ENCODE peak calls at places on chromosomes 1 and 21, in seven cellular contexts. One of them, this sample, is unnamed.

GRCh38 chr21:40291560-40291959 is 424.3 kb downstream of the PCP4 start:
- DNase-seq in HCT116: no peak
- DNase-seq in GM23338: no peak
- DNase-seq in HepG2: no peak
- DNase-seq in stomach: no peak
- DNase-seq in transverse colon: no peak
- DNase-seq in sigmoid colon: no peak
- DNase-seq in this sample: no peak

GRCh38 chr1:28313710-28314510 is 14.9 kb upstream of the MED18 start:
- DNase-seq in sigmoid colon: no peak
- DNase-seq in transverse colon: peak; percentile 52
- DNase-seq in GM23338: no peak
- DNase-seq in HCT116: peak; percentile 38
- DNase-seq in HepG2: peak; percentile 85
- DNase-seq in stomach: peak; percentile 73
- DNase-seq in this sample: no peak

GRCh38 chr1:244896550-244896949 is 32.2 kb upstream of the HNRNPU start:
- DNase-seq in stomach: no peak
- DNase-seq in GM23338: no peak
- DNase-seq in HCT116: no peak
- DNase-seq in transverse colon: no peak
- DNase-seq in sigmoid colon: no peak
- DNase-seq in HepG2: peak; percentile 52
- DNase-seq in this sample: no peak

GRCh38 chr1:21670059-21670881 is 1.1 kb upstream of the RAP1GAP start:
- DNase-seq in HepG2: no peak
- DNase-seq in stomach: no peak
- DNase-seq in sigmoid colon: peak; percentile 52
- DNase-seq in GM23338: peak; percentile 49
- DNase-seq in transverse colon: no peak
- DNase-seq in HCT116: no peak
- DNase-seq in this sample: no peak

GRCh38 chr1:17304155-17304826 is 3.7 kb upstream of the PADI4 start:
- DNase-seq in GM23338: peak; percentile 21
- DNase-seq in HepG2: no peak
- DNase-seq in HCT116: no peak
- DNase-seq in sigmoid colon: peak; percentile 40
- DNase-seq in transverse colon: no peak
- DNase-seq in stomach: no peak
- DNase-seq in this sample: no peak

GRCh38 chr1:170707959-170708666 is 44.2 kb downstream of the PRRX1 start:
- DNase-seq in GM23338: no peak
- DNase-seq in HCT116: peak; percentile 98
- DNase-seq in HepG2: peak; percentile 2
- DNase-seq in sigmoid colon: no peak
- DNase-seq in transverse colon: no peak
- DNase-seq in stomach: no peak
- DNase-seq in this sample: no peak

GRCh38 chr1:211748810-211749209 is 73.4 kb upstream of the NEK2 start:
- DNase-seq in GM23338: no peak
- DNase-seq in stomach: no peak
- DNase-seq in HepG2: no peak
- DNase-seq in transverse colon: no peak
- DNase-seq in sigmoid colon: no peak
- DNase-seq in HCT116: no peak
- DNase-seq in this sample: no peak

GRCh38 chr21:36639769-36640168 is 59.1 kb upstream of the SIM2 start:
- DNase-seq in stomach: no peak
- DNase-seq in HepG2: no peak
- DNase-seq in sigmoid colon: no peak
- DNase-seq in HCT116: no peak
- DNase-seq in GM23338: no peak
- DNase-seq in transverse colon: no peak
- DNase-seq in this sample: no peak

GRCh38 chr1:77438239-77438913 is 156.6 kb downstream of the AK5 start:
- DNase-seq in transverse colon: no peak
- DNase-seq in stomach: no peak
- DNase-seq in sigmoid colon: no peak
- DNase-seq in GM23338: no peak
- DNase-seq in HepG2: no peak
- DNase-seq in HCT116: no peak
- DNase-seq in this sample: no peak

GRCh38 chr1:235943581-235944114 is 76.9 kb upstream of the LYST start:
- DNase-seq in HCT116: no peak
- DNase-seq in transverse colon: no peak
- DNase-seq in GM23338: no peak
- DNase-seq in stomach: no peak
- DNase-seq in HepG2: no peak
- DNase-seq in sigmoid colon: no peak
- DNase-seq in this sample: no peak

GRCh38 chr1:39501666-39502065 is 10.2 kb downstream of the BMP8A start:
- DNase-seq in HepG2: no peak
- DNase-seq in stomach: no peak
- DNase-seq in sigmoid colon: no peak
- DNase-seq in HCT116: no peak
- DNase-seq in GM23338: no peak
- DNase-seq in transverse colon: no peak
- DNase-seq in this sample: no peak

GRCh38 chr1:2194319-2194897 is at the start of gene FAAP20:
- DNase-seq in transverse colon: peak; percentile 77
- DNase-seq in HCT116: peak; percentile 26
- DNase-seq in HepG2: peak; percentile 24
- DNase-seq in sigmoid colon: peak; percentile 72
- DNase-seq in GM23338: peak; percentile 80
- DNase-seq in stomach: peak; percentile 76
- DNase-seq in this sample: peak; percentile 85

GRCh38 chr1:41613646-41614592 is 129.4 kb upstream of the EDN2 start:
- DNase-seq in HCT116: no peak
- DNase-seq in HepG2: no peak
- DNase-seq in stomach: no peak
- DNase-seq in GM23338: no peak
- DNase-seq in transverse colon: no peak
- DNase-seq in sigmoid colon: peak; percentile 33
- DNase-seq in this sample: no peak

GRCh38 chr21:31801551-31802234 is 69.8 kb upstream of the SCAF4 start:
- DNase-seq in stomach: no peak
- DNase-seq in HepG2: peak; percentile 39
- DNase-seq in HCT116: no peak
- DNase-seq in GM23338: no peak
- DNase-seq in sigmoid colon: no peak
- DNase-seq in transverse colon: no peak
- DNase-seq in this sample: no peak

GRCh38 chr1:228338521-228339051 is 68.0 kb downstream of the TRIM11 start:
- DNase-seq in stomach: no peak
- DNase-seq in transverse colon: peak; percentile 5
- DNase-seq in sigmoid colon: peak; percentile 54
- DNase-seq in HCT116: no peak
- DNase-seq in GM23338: no peak
- DNase-seq in HepG2: no peak
- DNase-seq in this sample: no peak

GRCh38 chr1:76583237-76583868 is 283.9 kb upstream of the ST6GALNAC5 start:
- DNase-seq in GM23338: peak; percentile 52
- DNase-seq in transverse colon: no peak
- DNase-seq in HCT116: no peak
- DNase-seq in HepG2: no peak
- DNase-seq in sigmoid colon: no peak
- DNase-seq in stomach: no peak
- DNase-seq in this sample: no peak

GRCh38 chr1:3753656-3754454 is 1.6 kb downstream of the CCDC27 start:
- DNase-seq in sigmoid colon: no peak
- DNase-seq in HCT116: no peak
- DNase-seq in HepG2: no peak
- DNase-seq in transverse colon: no peak
- DNase-seq in stomach: no peak
- DNase-seq in GM23338: no peak
- DNase-seq in this sample: no peak
- TF ChIP-seq POLR2AphosphoS5 in sigmoid colon: no peak
- TF ChIP-seq POLR2AphosphoS5 in HCT116: no peak
- TF ChIP-seq POLR2AphosphoS5 in HepG2: no peak
- TF ChIP-seq POLR2AphosphoS5 in transverse colon: no peak
- TF ChIP-seq POLR2AphosphoS5 in stomach: no peak
- TF ChIP-seq POLR2AphosphoS5 in GM23338: no peak
- TF ChIP-seq POLR2AphosphoS5 in this sample: no peak

GRCh38 chr1:9181176-9181906 is 52.4 kb upstream of the GPR157 start:
- DNase-seq in HCT116: peak; percentile 27
- DNase-seq in HepG2: peak; percentile 61
- DNase-seq in GM23338: peak; percentile 81
- DNase-seq in transverse colon: peak; percentile 80
- DNase-seq in stomach: peak; percentile 74
- DNase-seq in sigmoid colon: peak; percentile 83
- DNase-seq in this sample: peak; percentile 74

GRCh38 chr1:9183898-9184297 is 50.7 kb upstream of the H6PD start:
- DNase-seq in sigmoid colon: no peak
- DNase-seq in HCT116: no peak
- DNase-seq in transverse colon: no peak
- DNase-seq in HepG2: no peak
- DNase-seq in GM23338: no peak
- DNase-seq in stomach: no peak
- DNase-seq in this sample: no peak

GRCh38 chr1:9183441-9183840 is 51.1 kb upstream of the H6PD start:
- DNase-seq in HepG2: no peak
- DNase-seq in stomach: no peak
- DNase-seq in transverse colon: no peak
- DNase-seq in sigmoid colon: no peak
- DNase-seq in HCT116: no peak
- DNase-seq in GM23338: peak; percentile 52
- DNase-seq in this sample: no peak

GRCh38 chr1:9182784-9183257 is 51.8 kb upstream of the H6PD start:
- DNase-seq in sigmoid colon: no peak
- DNase-seq in GM23338: peak; percentile 43
- DNase-seq in stomach: no peak
- DNase-seq in HepG2: no peak
- DNase-seq in transverse colon: no peak
- DNase-seq in HCT116: no peak
- DNase-seq in this sample: no peak

GRCh38 chr1:9181990-9182783 is 52.4 kb upstream of the H6PD start:
- DNase-seq in sigmoid colon: no peak
- DNase-seq in transverse colon: peak; percentile 53
- DNase-seq in GM23338: peak; percentile 56
- DNase-seq in stomach: peak; percentile 65
- DNase-seq in HCT116: no peak
- DNase-seq in HepG2: peak; percentile 53
- DNase-seq in this sample: peak; percentile 61
- TF ChIP-seq POLR2AphosphoS5 in sigmoid colon: no peak
- TF ChIP-seq POLR2AphosphoS5 in transverse colon: no peak
- TF ChIP-seq POLR2AphosphoS5 in GM23338: no peak
- TF ChIP-seq POLR2AphosphoS5 in stomach: no peak
- TF ChIP-seq POLR2AphosphoS5 in HCT116: peak; percentile 75
- TF ChIP-seq POLR2AphosphoS5 in HepG2: peak; percentile 67
- TF ChIP-seq POLR2AphosphoS5 in this sample: no peak

GRCh38 chr1:220886470-220887201 is 7.4 kb downstream of the HLX start:
- DNase-seq in stomach: no peak
- DNase-seq in HepG2: no peak
- DNase-seq in transverse colon: no peak
- DNase-seq in GM23338: peak; percentile 62
- DNase-seq in sigmoid colon: no peak
- DNase-seq in HCT116: no peak
- DNase-seq in this sample: no peak

GRCh38 chr1:220885971-220886370 is 6.7 kb downstream of the HLX start:
- DNase-seq in sigmoid colon: no peak
- DNase-seq in GM23338: no peak
- DNase-seq in stomach: no peak
- DNase-seq in HepG2: no peak
- DNase-seq in transverse colon: no peak
- DNase-seq in HCT116: no peak
- DNase-seq in this sample: no peak

GRCh38 chr1:220887868-220888664 is 8.8 kb downstream of the HLX start:
- DNase-seq in stomach: no peak
- DNase-seq in transverse colon: no peak
- DNase-seq in GM23338: peak; percentile 50
- DNase-seq in sigmoid colon: no peak
- DNase-seq in HCT116: no peak
- DNase-seq in HepG2: no peak
- DNase-seq in this sample: no peak

GRCh38 chr1:220888665-220888986 is 9.4 kb downstream of the HLX start:
- DNase-seq in sigmoid colon: no peak
- DNase-seq in GM23338: peak; percentile 14
- DNase-seq in HCT116: no peak
- DNase-seq in HepG2: no peak
- DNase-seq in stomach: no peak
- DNase-seq in transverse colon: no peak
- DNase-seq in this sample: no peak

DNA sequence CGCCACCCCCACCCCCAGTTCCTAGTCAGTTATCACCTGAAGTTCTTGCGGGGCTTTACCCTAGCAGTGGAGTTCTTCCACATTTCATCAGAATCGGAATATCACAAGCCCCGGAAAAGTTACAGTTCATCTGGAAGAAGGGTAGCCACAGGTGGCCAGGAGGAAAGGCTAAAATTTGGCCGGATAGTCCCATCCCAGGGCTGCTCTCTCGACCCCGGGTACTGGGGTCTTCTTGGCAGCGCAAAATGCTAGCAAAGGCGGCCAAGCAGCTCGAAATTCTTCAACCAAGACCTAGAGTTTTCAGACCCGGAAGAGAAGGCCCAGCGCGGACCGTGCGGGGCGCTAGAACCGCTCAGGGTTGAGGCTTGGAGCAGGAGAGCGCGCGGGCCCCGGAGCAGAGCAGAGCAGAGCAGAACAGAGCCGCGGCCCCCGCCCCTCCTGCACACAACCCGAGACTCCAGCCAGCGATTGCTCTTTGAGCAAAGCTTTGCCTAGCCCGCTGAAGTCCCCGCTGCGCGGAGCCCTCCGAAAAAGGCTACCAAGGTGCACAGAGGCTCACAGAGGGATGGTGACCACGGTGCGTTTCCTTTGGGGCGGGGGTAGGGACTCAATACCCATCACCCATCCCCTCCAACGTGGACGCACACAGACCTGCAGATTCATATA is 8.1 kb downstream of the HLX start:
- DNase-seq in stomach: no peak
- DNase-seq in HCT116: no peak
- DNase-seq in transverse colon: no peak
- DNase-seq in sigmoid colon: no peak
- DNase-seq in HepG2: no peak
- DNase-seq in GM23338: peak; percentile 80
- DNase-seq in this sample: no peak
- TF ChIP-seq POLR2AphosphoS5 in stomach: no peak
- TF ChIP-seq POLR2AphosphoS5 in HCT116: no peak
- TF ChIP-seq POLR2AphosphoS5 in transverse colon: no peak
- TF ChIP-seq POLR2AphosphoS5 in sigmoid colon: no peak
- TF ChIP-seq POLR2AphosphoS5 in HepG2: no peak
- TF ChIP-seq POLR2AphosphoS5 in GM23338: no peak
- TF ChIP-seq POLR2AphosphoS5 in this sample: no peak

GRCh38 chr1:192580351-192580962 is 4.9 kb downstream of the RGS1 start:
- DNase-seq in sigmoid colon: no peak
- DNase-seq in stomach: no peak
- DNase-seq in HepG2: peak; percentile 20
- DNase-seq in GM23338: peak; percentile 57
- DNase-seq in transverse colon: peak; percentile 16
- DNase-seq in HCT116: peak; percentile 42
- DNase-seq in this sample: no peak
- TF ChIP-seq POLR2AphosphoS5 in sigmoid colon: no peak
- TF ChIP-seq POLR2AphosphoS5 in stomach: no peak
- TF ChIP-seq POLR2AphosphoS5 in HepG2: no peak
- TF ChIP-seq POLR2AphosphoS5 in GM23338: no peak
- TF ChIP-seq POLR2AphosphoS5 in transverse colon: no peak
- TF ChIP-seq POLR2AphosphoS5 in HCT116: no peak
- TF ChIP-seq POLR2AphosphoS5 in this sample: peak; percentile 99

This sample was measured in GM12891.